ENCODE peak calls at places on chromosomes 12 and 14, in six cellular contexts. X is hepatocyte, O is lung, K is psoas muscle, Q is esophagus squamous epithelium, I is prostate gland. T is an unnamed sample.

GRCh38 chr12:111454716-111455447 is 49.2 kb downstream of the SH2B3 start:
- DNase-seq in X (no peak), O (peak; percentile 7), K (no peak), Q (no peak), I (no peak), T (no peak)

GRCh38 chr12:27048822-27049752 is 26.7 kb downstream of the MED21 start:
- DNase-seq in X (peak; percentile 42), O (no peak), K (no peak), Q (no peak), I (no peak), T (no peak)

GRCh38 chr12:72141381-72141780 is 130.8 kb upstream of the TRHDE start:
- DNase-seq in X (no peak), O (no peak), K (no peak), Q (no peak), I (no peak), T (no peak)

GRCh38 chr12:110863161-110863560 is 16.4 kb downstream of the CCDC63 start:
- DNase-seq in X (no peak), O (no peak), K (no peak), Q (no peak), I (no peak), T (no peak)

GRCh38 chr14:51291016-51291415 is 51.0 kb downstream of the TMX1 start:
- DNase-seq in X (no peak), O (no peak), K (no peak), Q (no peak), I (no peak), T (no peak)

GRCh38 chr14:41609704-41610183 is 3.1 kb downstream of the LRFN5 start:
- DNase-seq in X (peak; percentile 87), O (no peak), K (peak; percentile 64), Q (no peak), I (peak; percentile 14), T (peak; percentile 21)

GRCh38 chr12:94545937-94546771 is 86.5 kb upstream of the CEP83 start:
- DNase-seq in X (peak; percentile 82), O (peak; percentile 68), K (no peak), Q (no peak), I (peak; percentile 40), T (peak; percentile 60)

GRCh38 chr12:128715485-128715884 is 108.3 kb downstream of the SLC15A4 start:
- DNase-seq in X (no peak), O (no peak), K (no peak), Q (no peak), I (no peak), T (no peak)

GRCh38 chr14:35301334-35302210 is 9.4 kb downstream of the PSMA6 start:
- DNase-seq in X (no peak), O (no peak), K (peak; percentile 67), Q (no peak), I (no peak), T (no peak)

GRCh38 chr12:110639336-110640178 is 25.6 kb downstream of the TCTN1 start:
- DNase-seq in X (no peak), O (no peak), K (no peak), Q (no peak), I (no peak), T (no peak)

GRCh38 chr12:109831365-109831764 is 1.8 kb downstream of the TRPV4 start:
- DNase-seq in X (no peak), O (no peak), K (no peak), Q (no peak), I (no peak), T (no peak)

GRCh38 chr12:55736780-55737580 is 5.9 kb upstream of the GDF11 start:
- DNase-seq in X (peak; percentile 88), O (peak; percentile 79), K (peak; percentile 78), Q (no peak), I (peak; percentile 69), T (peak; percentile 88)

GRCh38 chr14:33030406-33030805 is 91.7 kb downstream of the NPAS3 start:
- DNase-seq in X (no peak), O (no peak), K (no peak), Q (no peak), I (no peak), T (no peak)

GRCh38 chr14:97376310-97376709 is 579.1 kb downstream of the VRK1 start:
- DNase-seq in X (no peak), O (no peak), K (no peak), Q (no peak), I (no peak), T (no peak)

GRCh38 chr12:126258190-126258589 is 1193.0 kb downstream of the AACS start:
- DNase-seq in X (no peak), O (peak; percentile 7), K (no peak), Q (no peak), I (no peak), T (no peak)

GRCh38 chr12:39592295-39592694 is 27.3 kb downstream of the ABCD2 start:
- DNase-seq in X (peak; percentile 28), O (no peak), K (no peak), Q (no peak), I (no peak), T (no peak)

GRCh38 chr14:65280653-65281052 is 131.9 kb upstream of the FUT8 start:
- DNase-seq in X (no peak), O (no peak), K (no peak), Q (no peak), I (no peak), T (no peak)

GRCh38 chr12:93145086-93145485 is 216.0 kb upstream of the EEA1 start:
- DNase-seq in X (no peak), O (no peak), K (no peak), Q (no peak), I (peak; percentile 82), T (no peak)

GRCh38 chr12:122878780-122879612 is 16.9 kb downstream of the VPS37B start:
- DNase-seq in X (no peak), O (no peak), K (no peak), Q (no peak), I (no peak), T (no peak)

GRCh38 chr14:67360469-67361206 is 510 bp downstream of the EIF2S1 start:
- DNase-seq in X (no peak), O (no peak), K (no peak), Q (no peak), I (no peak), T (no peak)

GRCh38 chr12:85155791-85156190 is 119.6 kb downstream of the LRRIQ1 start:
- DNase-seq in X (peak; percentile 13), O (no peak), K (no peak), Q (no peak), I (no peak), T (no peak)

GRCh38 chr14:105974902-105975301 is 448.5 kb downstream of the TMEM121 start:
- DNase-seq in X (no peak), O (no peak), K (no peak), Q (no peak), I (no peak), T (no peak)

GRCh38 chr14:28101992-28102391 is 664.6 kb upstream of the FOXG1 start:
- DNase-seq in X (no peak), O (no peak), K (no peak), Q (no peak), I (no peak), T (no peak)

GRCh38 chr12:14841761-14842160 is 1.6 kb downstream of the ART4 start:
- DNase-seq in X (peak; percentile 33), O (peak; percentile 60), K (peak; percentile 78), Q (no peak), I (peak; percentile 78), T (no peak)

DNA sequence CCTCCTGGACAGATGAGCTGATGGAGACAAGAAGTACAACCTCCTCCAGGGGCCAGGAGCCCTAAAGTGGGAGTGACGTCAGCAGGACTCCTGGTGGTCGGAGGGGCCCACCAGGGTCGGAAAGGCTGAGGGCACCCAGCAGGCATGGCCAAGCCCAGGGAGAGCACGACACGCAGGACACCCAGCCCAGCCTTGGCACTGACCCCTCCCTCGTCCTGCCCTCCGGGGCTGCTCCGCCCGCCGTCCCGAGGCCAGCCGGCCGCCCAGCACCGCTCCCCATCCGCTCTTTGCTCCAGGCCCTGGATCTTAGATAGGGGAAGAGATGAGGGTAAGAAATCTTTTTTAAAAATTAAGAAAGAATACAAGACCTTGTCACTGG is 14.4 kb upstream of the RPLP0 start:
- DNase-seq in X (no peak), O (no peak), K (no peak), Q (no peak), I (no peak), T (no peak)
- H3K36me3 ChIP-seq in X (no peaks in the 10 kb centered on the region), O (peaks cover 75% of the 10 kb centered on the region), K (peaks cover 16% of the 10 kb centered on the region), Q (peaks cover 47% of the 10 kb centered on the region), I (peaks cover 29% of the 10 kb centered on the region), T (peaks cover 43% of the 10 kb centered on the region)

GRCh38 chr12:18813753-18814152 is 75.8 kb downstream of the CAPZA3 start:
- DNase-seq in X (no peak), O (no peak), K (no peak), Q (no peak), I (no peak), T (no peak)

GRCh38 chr12:18808221-18808620 is 70.3 kb downstream of the CAPZA3 start:
- DNase-seq in X (no peak), O (no peak), K (no peak), Q (no peak), I (no peak), T (no peak)

GRCh38 chr12:18807714-18808113 is 69.8 kb downstream of the CAPZA3 start:
- DNase-seq in X (no peak), O (no peak), K (no peak), Q (no peak), I (no peak), T (no peak)

GRCh38 chr12:18810537-18811253 is 72.8 kb downstream of the CAPZA3 start:
- DNase-seq in X (no peak), O (no peak), K (no peak), Q (no peak), I (no peak), T (no peak)

GRCh38 chr12:18811268-18811667 is 73.3 kb downstream of the CAPZA3 start:
- DNase-seq in X (no peak), O (no peak), K (no peak), Q (no peak), I (no peak), T (no peak)
- H3K4me1 ChIP-seq in X (no peaks in the 10 kb centered on the region), O (no peaks in the 10 kb centered on the region), K (no peaks in the 10 kb centered on the region), Q (no peaks in the 10 kb centered on the region), I (no peaks in the 10 kb centered on the region), T (no peaks in the 10 kb centered on the region)

DNA sequence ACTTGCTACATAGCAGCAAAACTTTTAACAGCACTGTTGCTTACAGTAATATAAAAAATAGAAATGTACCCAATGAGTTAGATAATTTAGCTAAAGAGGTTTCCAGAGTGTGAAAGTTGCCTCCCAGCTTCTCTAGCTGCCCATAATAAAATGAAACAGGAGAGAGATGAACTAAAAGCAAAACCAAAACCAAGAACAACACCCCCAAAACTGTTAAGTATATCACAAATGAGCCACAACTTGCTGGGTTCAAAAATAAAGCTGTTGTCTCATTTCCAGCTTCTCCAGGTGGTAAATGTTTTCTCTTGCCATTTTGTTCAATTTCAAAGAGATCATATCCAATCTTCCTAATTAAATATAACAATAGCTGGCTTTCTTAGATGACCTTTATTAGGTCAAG is 614.0 kb downstream of the ETNK1 start:
- DNase-seq in X (no peak), O (no peak), K (no peak), Q (no peak), I (no peak), T (no peak)
- H3K36me3 ChIP-seq in X (no peaks in the 10 kb centered on the region), O (no peaks in the 10 kb centered on the region), K (no peaks in the 10 kb centered on the region), Q (no peaks in the 10 kb centered on the region), I (no peaks in the 10 kb centered on the region), T (no peaks in the 10 kb centered on the region)

DNA sequence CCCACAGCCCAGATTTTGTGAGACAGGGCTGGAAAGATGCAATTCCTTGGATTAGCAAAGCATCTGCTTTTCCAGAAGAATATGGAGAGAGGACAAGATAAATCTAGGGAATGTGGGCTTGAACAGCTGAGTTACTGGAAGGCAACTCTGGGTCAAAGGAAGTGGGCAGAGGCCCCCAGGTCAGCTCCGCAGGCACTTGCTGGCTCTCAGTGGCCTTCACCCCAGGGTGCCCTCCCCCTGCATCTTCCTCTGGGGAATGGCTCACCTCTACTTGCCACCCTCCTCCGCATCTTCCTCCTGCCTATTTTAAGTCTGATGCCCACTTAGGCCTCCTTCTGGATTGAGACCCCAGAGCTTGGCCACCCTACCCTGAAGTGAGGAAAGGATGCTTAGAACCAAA is 10.5 kb upstream of the PNMA1 start:
- DNase-seq in X (no peak), O (no peak), K (no peak), Q (no peak), I (no peak), T (no peak)
- H3K4me1 ChIP-seq in X (peaks cover 19% of the 10 kb centered on the region), O (peaks cover 6% of the 10 kb centered on the region), K (peaks cover 71% of the 10 kb centered on the region), Q (peaks cover 9% of the 10 kb centered on the region), I (no peaks in the 10 kb centered on the region), T (peaks cover 8% of the 10 kb centered on the region)